ENCODE peak calls at places on chromosomes 5 and 9, in eight cellular contexts. U, Z, A, M, I, K, E and H are unnamed samples.

GRCh38 chr5:115962565-115963402 is 509 bp downstream of the LVRN start:
- DNase-seq in U (no peak), Z (no peak), A (no peak), M (peak; percentile 70), I (no peak), K (no peak), E (no peak), H (no peak)

GRCh38 chr9:34500623-34501267 is 22.0 kb downstream of the ENHO start:
- DNase-seq in U (peak; percentile 50), Z (peak; percentile 74), A (no peak), M (peak; percentile 75), I (no peak), K (peak; percentile 15), E (peak; percentile 42), H (no peak)

GRCh38 chr5:28903643-28904042 is 1865.3 kb upstream of the CDH9 start:
- DNase-seq in U (no peak), Z (no peak), A (no peak), M (no peak), I (no peak), K (no peak), E (no peak), H (no peak)

GRCh38 chr9:136754626-136755284 is 3.3 kb downstream of the LCN8 start:
- DNase-seq in U (no peak), Z (no peak), A (no peak), M (no peak), I (no peak), K (no peak), E (no peak), H (no peak)

GRCh38 chr5:52864376-52864775 is 76.7 kb downstream of the ITGA1 start:
- DNase-seq in U (no peak), Z (no peak), A (no peak), M (no peak), I (no peak), K (no peak), E (peak; percentile 26), H (no peak)

GRCh38 chr5:80711938-80712337 is 57.2 kb upstream of the DHFR start:
- DNase-seq in U (no peak), Z (no peak), A (no peak), M (no peak), I (no peak), K (peak; percentile 6), E (peak; percentile 39), H (no peak)

GRCh38 chr9:72954431-72955420 is 1.9 kb upstream of the ALDH1A1 start:
- DNase-seq in U (no peak), Z (no peak), A (no peak), M (no peak), I (no peak), K (no peak), E (peak; percentile 57), H (no peak)

GRCh38 chr5:61416010-61416409 is 84.0 kb downstream of the ZSWIM6 start:
- DNase-seq in U (no peak), Z (no peak), A (no peak), M (no peak), I (no peak), K (no peak), E (peak; percentile 11), H (no peak)

GRCh38 chr5:141657937-141658545 is 6.8 kb upstream of the FCHSD1 start:
- DNase-seq in U (no peak), Z (no peak), A (no peak), M (no peak), I (no peak), K (no peak), E (peak; percentile 98), H (no peak)

GRCh38 chr5:108003178-108003577 is 332.4 kb upstream of the EFNA5 start:
- DNase-seq in U (no peak), Z (no peak), A (no peak), M (no peak), I (no peak), K (no peak), E (peak; percentile 51), H (no peak)

GRCh38 chr9:136235709-136236455 is 9.7 kb downstream of the QSOX2 start:
- DNase-seq in U (no peak), Z (no peak), A (no peak), M (no peak), I (no peak), K (no peak), E (no peak), H (no peak)

GRCh38 chr5:168086104-168086610 is 205.3 kb upstream of the WWC1 start:
- DNase-seq in U (no peak), Z (no peak), A (no peak), M (no peak), I (peak; percentile 71), K (no peak), E (no peak), H (no peak)